ENCODE peak calls at places on chromosomes 13 and 19, in ten cellular contexts. Q is GM06990, S is heart left ventricle, L is GM12878, W is pancreas, M is tibial nerve, Y is uterus, X is brain microvascular endothelial cell, B is right atrium auricular region, K is lower leg skin. T is an unnamed sample.
A peak's percentile ranks its signal among the peaks of the same experiment; 100 is the strongest.

GRCh38 chr19:51600940-51601575 is 29.1 kb downstream of the SIGLEC5 start:
- DNase-seq in K (no peak), M (no peak), B (no peak), W (no peak), Y (no peak), X (no peak), Q (peak; percentile 48), S (no peak), L (no peak), T (no peak)

GRCh38 chr19:38838208-38838985 is 6.8 kb upstream of the ECH1 start:
- DNase-seq in M (no peak), Y (no peak), X (no peak), S (no peak), W (no peak), K (no peak), Q (no peak), L (no peak), B (no peak), T (no peak)

GRCh38 chr19:10565028-10565566 is 713 bp downstream of the KRI1 start:
- DNase-seq in Y (peak; percentile 50), L (no peak), B (no peak), M (peak; percentile 40), X (peak; percentile 24), Q (peak; percentile 69), W (no peak), S (no peak), K (no peak), T (no peak)

GRCh38 chr13:45882626-45883025 is 31.1 kb upstream of the SIAH3 start:
- DNase-seq in L (no peak), S (no peak), W (no peak), K (no peak), X (no peak), B (no peak), Y (no peak), M (no peak), Q (no peak), T (no peak)

GRCh38 chr13:74575729-74576125 is 441.5 kb upstream of the KLF12 start:
- DNase-seq in X (peak; percentile 59), S (peak; percentile 90), K (peak; percentile 92), Q (peak; percentile 10), M (peak; percentile 36), W (peak; percentile 22), Y (peak; percentile 51), B (peak; percentile 88), L (no peak), T (peak; percentile 55)

GRCh38 chr19:1163283-1163933 is 10.7 kb downstream of the SBNO2 start:
- DNase-seq in K (no peak), X (no peak), M (no peak), Y (no peak), W (no peak), L (no peak), B (no peak), Q (no peak), S (peak; percentile 72), T (no peak)

GRCh38 chr13:92513672-92514071 is 712.9 kb upstream of the GPC6 start:
- DNase-seq in X (no peak), B (no peak), M (no peak), K (no peak), Q (no peak), W (no peak), L (no peak), S (no peak), Y (no peak), T (no peak)

GRCh38 chr19:58579473-58580142 is 6.5 kb upstream of the MZF1 start:
- DNase-seq in W (no peak), X (no peak), S (no peak), M (no peak), Y (no peak), Q (no peak), K (no peak), L (no peak), B (no peak), T (no peak)

DNA sequence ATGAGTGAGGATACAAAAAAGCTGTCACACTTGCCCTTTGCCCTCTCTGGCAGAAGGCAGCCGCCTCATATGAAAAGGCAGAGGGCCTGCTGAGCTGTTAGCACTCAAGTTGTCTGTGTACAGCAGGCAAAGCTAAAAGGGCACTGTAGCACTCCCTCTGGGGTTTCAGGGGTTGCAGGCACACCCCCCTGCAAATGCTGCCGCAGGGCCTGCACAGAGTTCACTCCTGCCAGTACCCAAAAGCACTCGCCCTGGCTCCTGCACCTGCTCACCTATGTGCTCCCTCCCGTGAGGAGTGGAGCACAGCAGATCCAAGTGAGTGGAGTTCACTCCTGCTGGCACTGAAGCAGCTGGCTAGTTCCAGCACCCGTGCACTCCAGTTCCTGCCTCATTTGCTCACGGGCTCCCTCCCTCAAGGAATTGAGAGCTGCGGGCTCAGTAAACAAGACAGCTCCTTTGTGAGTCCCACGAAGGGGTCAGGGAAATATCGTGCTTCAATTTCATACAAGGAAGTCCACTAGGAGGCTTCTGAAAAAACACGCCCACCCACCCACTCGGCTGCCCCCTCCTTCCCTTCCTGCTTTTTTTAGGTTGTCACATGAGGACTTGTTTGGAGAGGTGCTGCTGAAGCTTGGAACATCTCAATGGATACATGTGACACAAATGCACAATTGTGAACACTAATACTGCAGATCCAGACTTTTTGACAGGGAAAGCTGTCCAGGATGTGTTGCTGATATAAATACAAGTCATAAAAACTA is 9.9 kb upstream of the RCBTB2 start:
- DNase-seq in L (no peak), X (peak; percentile 9), S (peak; percentile 66), Y (peak; percentile 47), Q (peak; percentile 18), W (peak; percentile 42), M (peak; percentile 46), B (peak; percentile 67), K (peak; percentile 91), T (no peak)
- TF ChIP-seq CTCF in L (no peak), X (peak; percentile 39), S (no peak), Y (no peak), Q (no peak), W (no peak), M (no peak), B (peak; percentile 22), K (no peak), T (no peak)

DNA sequence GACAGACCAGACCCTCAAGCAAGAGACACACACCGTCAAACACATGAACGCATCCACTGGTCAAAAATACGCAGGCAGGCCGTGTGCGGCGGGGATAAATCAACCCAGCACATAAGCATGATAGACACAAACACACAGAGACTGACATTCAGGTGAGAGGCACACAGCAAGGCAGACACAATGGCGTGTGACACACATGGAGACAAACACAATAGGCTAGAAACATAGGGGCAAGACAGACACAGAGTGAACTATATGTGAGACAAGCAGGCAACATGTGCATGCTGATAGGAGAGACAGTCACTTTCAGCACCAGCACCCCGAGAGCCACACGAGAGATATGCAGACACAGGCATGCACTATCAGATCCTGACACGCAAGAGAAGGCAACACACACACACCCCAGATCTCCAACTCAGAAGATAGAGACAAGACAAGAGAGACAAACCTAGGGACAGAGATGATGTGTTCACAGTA is 6.9 kb upstream of the JUNB start:
- DNase-seq in M (no peak), L (no peak), B (no peak), K (no peak), X (no peak), S (no peak), Y (no peak), Q (no peak), W (no peak), T (no peak)
- H3K4me3 ChIP-seq in M (no peak overlapping the region), L (no peak overlapping the region), B (no peak overlapping the region), K (no peak overlapping the region), X (no peak overlapping the region), S (no peak overlapping the region), Y (no peak overlapping the region), Q (no peak overlapping the region), W (no peak overlapping the region), T (no peak overlapping the region)

DNA sequence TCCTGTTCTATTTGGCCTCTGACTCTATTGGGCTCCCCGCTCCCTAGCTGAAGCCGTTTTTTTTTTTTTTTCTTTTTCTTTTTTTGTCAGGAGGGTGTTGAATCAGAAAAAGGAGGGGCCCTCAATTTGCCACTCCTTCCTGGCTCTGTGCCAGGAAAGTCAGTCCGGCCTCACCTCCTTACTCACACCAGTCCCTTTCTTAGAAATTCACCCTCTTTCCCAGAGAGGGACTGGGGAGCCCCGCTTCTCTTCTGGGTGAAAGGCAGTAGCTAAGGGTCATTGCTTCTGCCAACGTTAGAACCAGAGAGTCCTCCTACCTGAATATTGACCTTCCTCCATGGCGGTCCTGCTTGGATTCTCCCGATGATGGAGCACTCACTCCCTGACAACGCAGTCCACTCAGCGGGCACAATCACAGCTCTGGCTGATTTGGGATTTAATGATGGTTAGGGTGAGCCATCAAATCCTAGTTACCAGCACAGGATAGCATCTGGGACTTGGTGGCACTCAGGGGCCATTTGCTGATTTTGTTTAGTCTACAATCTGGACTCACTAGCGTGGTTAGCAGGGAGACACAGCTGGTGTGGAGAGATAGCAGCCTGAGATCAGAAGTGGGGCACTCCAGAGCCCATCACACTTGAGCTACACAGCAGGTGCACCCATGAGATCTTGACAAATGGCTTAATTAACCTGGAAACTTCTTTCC is 2.4 kb downstream of the FCER2 start:
- DNase-seq in M (no peak), K (no peak), X (no peak), B (no peak), S (no peak), L (peak; percentile 73), W (no peak), Q (peak; percentile 66), Y (no peak), T (no peak)
- TF ChIP-seq CTCF in M (no peak), K (no peak), X (no peak), B (no peak), S (no peak), L (no peak), W (no peak), Q (no peak), Y (no peak), T (no peak)

GRCh38 chr19:54431255-54431838 is 16.1 kb downstream of the TTYH1 start:
- DNase-seq in Q (no peak), M (no peak), S (no peak), B (no peak), K (no peak), Y (no peak), L (no peak), W (peak; percentile 91), X (peak; percentile 16), T (no peak)

GRCh38 chr19:54432144-54432738 is 16.8 kb upstream of the LENG8 start:
- DNase-seq in L (no peak), K (no peak), Q (no peak), X (no peak), B (no peak), M (no peak), Y (no peak), S (no peak), W (no peak), T (no peak)

GRCh38 chr19:54429176-54429495 is 13.9 kb downstream of the TTYH1 start:
- DNase-seq in W (no peak), K (no peak), Q (no peak), S (no peak), B (no peak), X (no peak), M (no peak), Y (no peak), L (no peak), T (no peak)

GRCh38 chr19:54429545-54430227 is 14.4 kb downstream of the TTYH1 start:
- DNase-seq in Q (no peak), B (no peak), W (no peak), X (no peak), Y (no peak), L (no peak), K (no peak), S (no peak), M (no peak), T (no peak)

DNA sequence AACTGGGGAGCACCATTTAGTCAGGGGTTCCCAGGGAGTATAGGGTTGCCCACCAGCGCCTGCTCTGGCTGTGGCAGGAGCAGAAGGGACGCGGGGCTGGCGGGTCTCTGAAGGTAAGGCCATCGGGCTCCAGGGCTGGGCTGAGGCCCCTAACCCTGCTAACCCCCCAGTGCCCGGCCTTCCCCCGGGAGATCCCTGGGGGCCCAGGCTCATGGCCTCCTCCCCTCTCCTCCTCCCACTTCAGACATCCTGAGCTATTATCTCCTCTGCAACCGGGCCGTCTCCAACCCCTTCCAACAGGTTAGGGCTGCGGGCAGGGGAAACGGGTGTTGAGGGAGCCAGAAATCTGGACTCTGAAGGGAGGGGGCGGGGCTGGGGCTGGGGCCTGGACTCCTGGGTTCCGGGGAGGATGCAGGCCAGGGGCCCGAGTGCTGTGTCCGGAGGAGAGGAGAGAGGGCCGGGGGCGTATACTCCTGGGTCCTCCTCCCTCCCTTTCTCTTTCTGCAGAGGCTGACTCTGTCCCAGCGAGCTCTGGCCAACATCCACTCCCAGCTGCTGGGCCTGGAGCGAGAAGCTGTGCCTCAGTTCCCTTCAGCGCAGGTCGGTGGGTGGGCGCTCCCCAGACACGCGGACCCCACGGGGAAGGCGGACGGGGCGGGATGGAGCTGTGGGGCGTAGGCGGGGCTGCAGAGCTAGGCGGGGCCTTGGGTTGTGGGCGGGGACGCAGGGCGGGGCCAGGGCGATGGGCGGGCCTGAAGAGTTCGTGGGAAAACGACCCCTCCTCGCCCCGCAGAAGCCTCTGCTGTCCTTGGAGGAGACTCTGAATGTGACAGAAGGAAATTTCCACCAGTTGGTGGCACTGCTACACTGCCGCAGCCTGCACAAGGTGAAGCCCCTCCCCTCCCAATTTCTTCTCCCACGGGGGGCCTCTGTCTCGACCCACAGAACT is 15.3 kb downstream of the TTYH1 start:
- DNase-seq in W (peak; percentile 59), K (no peak), M (no peak), Y (no peak), S (peak; percentile 83), L (no peak), X (peak; percentile 25), B (no peak), Q (no peak), T (no peak)
- H3K4me3 ChIP-seq in W (peak overlapping the region; percentile 16), K (no peak overlapping the region), M (no peak overlapping the region), Y (peak overlapping the region; percentile 24), S (no peak overlapping the region), L (no peak overlapping the region), X (peak overlapping the region; percentile 3), B (no peak overlapping the region), Q (peak overlapping the region; percentile 22), T (no peak overlapping the region)